ENCODE peak calls at places on chromosome 11, in six cellular contexts. C is tibial artery, W is HCT116, M is upper lobe of left lung, I is dorsolateral prefrontal cortex, Z is sigmoid colon. R is an unnamed sample.

GRCh38 chr11:17000987-17001386 is 13.2 kb downstream of the PLEKHA7 start:
- DNase-seq in C (no peak), M (no peak), W (no peak), I (no peak), Z (no peak), R (no peak)

GRCh38 chr11:66676931-66677598 is 622 bp downstream of the RBM4B start:
- DNase-seq in W (no peak), Z (peak; percentile 50), I (no peak), M (no peak), C (no peak), R (no peak)

GRCh38 chr11:130897262-130898182 is 18.8 kb downstream of the SNX19 start:
- DNase-seq in W (no peak), M (peak; percentile 87), Z (peak; percentile 96), I (no peak), C (peak; percentile 96), R (peak; percentile 73)

GRCh38 chr11:129910360-129910759 is 15.0 kb upstream of the NFRKB start:
- DNase-seq in W (no peak), Z (no peak), I (no peak), M (no peak), C (no peak), R (no peak)

GRCh38 chr11:119723243-119723951 is 5.6 kb downstream of the NECTIN1 start:
- DNase-seq in W (no peak), C (no peak), I (no peak), Z (no peak), M (no peak), R (no peak)

GRCh38 chr11:67282155-67282875 is 6.8 kb upstream of the ANKRD13D start:
- DNase-seq in Z (peak; percentile 65), M (peak; percentile 29), C (peak; percentile 64), I (no peak), W (no peak), R (peak; percentile 13)

GRCh38 chr11:75276696-75277095 is 36.1 kb downstream of the TPBGL start:
- DNase-seq in W (no peak), I (no peak), C (no peak), Z (peak; percentile 52), M (no peak), R (no peak)

GRCh38 chr11:812390-812789 is 2.6 kb downstream of the RPLP2 start:
- DNase-seq in M (peak; percentile 46), Z (no peak), I (no peak), C (no peak), W (no peak), R (no peak)

GRCh38 chr11:108863528-108863927 is 198.7 kb downstream of the DDX10 start:
- DNase-seq in W (no peak), M (no peak), I (no peak), Z (no peak), C (no peak), R (no peak)

GRCh38 chr11:119512373-119512772 is 89.4 kb upstream of the THY1 start:
- DNase-seq in M (no peak), W (no peak), Z (no peak), C (no peak), I (no peak), R (no peak)

GRCh38 chr11:126277780-126278179 is 5.1 kb upstream of the TIRAP start:
- DNase-seq in I (no peak), Z (no peak), M (no peak), W (no peak), C (no peak), R (no peak)

GRCh38 chr11:84543367-84544159 is 1083.6 kb downstream of the DLG2 start:
- DNase-seq in M (no peak), W (no peak), C (no peak), Z (no peak), I (no peak), R (no peak)

GRCh38 chr11:83809274-83809673 is 523.1 kb upstream of the CCDC90B start:
- DNase-seq in M (no peak), C (no peak), W (no peak), Z (no peak), I (no peak), R (no peak)

GRCh38 chr11:131042041-131042390 is 125.7 kb upstream of the SNX19 start:
- DNase-seq in M (no peak), W (no peak), Z (no peak), C (no peak), I (no peak), R (no peak)

GRCh38 chr11:65559951-65560537 is 1.9 kb upstream of the LTBP3 start:
- DNase-seq in M (no peak), Z (peak; percentile 69), C (peak; percentile 72), I (no peak), W (peak; percentile 89), R (peak; percentile 55)

GRCh38 chr11:130470832-130471706 is 22.6 kb downstream of the ADAMTS15 start:
- DNase-seq in Z (no peak), W (no peak), C (no peak), M (peak; percentile 40), I (no peak), R (no peak)

GRCh38 chr11:133291672-133292265 is 240.5 kb downstream of the OPCML start:
- DNase-seq in I (no peak), W (no peak), Z (peak; percentile 83), M (no peak), C (no peak), R (no peak)

GRCh38 chr11:29190313-29190712 is 826.5 kb downstream of the KCNA4 start:
- DNase-seq in M (no peak), C (no peak), W (no peak), Z (no peak), I (no peak), R (no peak)

GRCh38 chr11:46120711-46121327 is 435 bp downstream of the PHF21A start:
- DNase-seq in I (no peak), W (no peak), Z (peak; percentile 80), M (no peak), C (peak; percentile 72), R (peak; percentile 58)

GRCh38 chr11:35485656-35486318 is 39.6 kb downstream of the PAMR1 start:
- DNase-seq in M (peak; percentile 52), C (peak; percentile 77), W (peak; percentile 73), I (peak; percentile 68), Z (peak; percentile 79), R (peak; percentile 68)

GRCh38 chr11:128201006-128201405 is 386.4 kb downstream of the ETS1 start:
- DNase-seq in M (no peak), Z (no peak), I (no peak), C (no peak), W (no peak), R (no peak)

GRCh38 chr11:44146931-44147330 is 51.5 kb downstream of the EXT2 start:
- DNase-seq in C (no peak), W (no peak), Z (no peak), I (no peak), M (no peak), R (no peak)

GRCh38 chr11:64384981-64385952 is 26.3 kb downstream of the RPS6KA4 start:
- DNase-seq in Z (no peak), M (no peak), I (peak; percentile 75), C (no peak), W (no peak), R (no peak)

GRCh38 chr11:116605543-116605942 is 167.2 kb downstream of the BUD13 start:
- DNase-seq in Z (peak; percentile 20), C (no peak), W (peak; percentile 32), M (no peak), I (no peak), R (no peak)

GRCh38 chr11:78660451-78660850 is 85.8 kb upstream of the NARS2 start:
- DNase-seq in C (peak; percentile 16), Z (no peak), W (no peak), I (no peak), M (no peak), R (no peak)

GRCh38 chr11:101436511-101437142 is 147.2 kb downstream of the TRPC6 start:
- DNase-seq in C (no peak), W (peak; percentile 46), M (no peak), I (no peak), Z (no peak), R (peak; percentile 17)

GRCh38 chr11:12092714-12093113 is 17.7 kb upstream of the MICAL2 start:
- DNase-seq in Z (no peak), I (no peak), W (no peak), M (no peak), C (peak; percentile 64), R (no peak)

GRCh38 chr11:110463153-110463552 is 33.4 kb downstream of the FDX1 start:
- DNase-seq in W (no peak), I (no peak), Z (no peak), C (peak; percentile 71), M (peak; percentile 41), R (peak; percentile 14)

GRCh38 chr11:70717961-70718595 is 319.7 kb downstream of the CTTN start:
- DNase-seq in M (no peak), I (no peak), C (no peak), W (no peak), Z (no peak), R (no peak)

GRCh38 chr11:119892311-119892808 is 163.4 kb upstream of the NECTIN1 start:
- DNase-seq in Z (no peak), W (no peak), C (no peak), M (peak; percentile 56), I (no peak), R (peak; percentile 11)

GRCh38 chr11:106031210-106031845 is 9.3 kb upstream of the MSANTD4 start:
- DNase-seq in C (no peak), W (no peak), M (no peak), I (no peak), Z (no peak), R (no peak)

GRCh38 chr11:292211-293121 is 3.5 kb downstream of the PGGHG start:
- DNase-seq in M (peak; percentile 74), W (no peak), C (peak; percentile 63), Z (peak; percentile 60), I (peak; percentile 32), R (peak; percentile 10)

GRCh38 chr11:15575409-15575808 is 460.7 kb downstream of the INSC start:
- DNase-seq in Z (no peak), C (no peak), M (no peak), I (no peak), W (no peak), R (no peak)

GRCh38 chr11:113774174-113774503 is 647 bp upstream of the ZW10 start:
- DNase-seq in C (no peak), M (no peak), I (no peak), W (no peak), Z (no peak), R (no peak)
- TF ChIP-seq CTCF in C (no peak), M (no peak), I (no peak), W (no peak), Z (no peak), R (peak; percentile 14)

GRCh38 chr11:88410636-88411035 is 73.1 kb upstream of the CTSC start:
- DNase-seq in W (no peak), M (no peak), C (no peak), Z (no peak), I (no peak), R (no peak)
- H3K27ac ChIP-seq in W (no peak overlapping the region), M (no peak overlapping the region), C (no peak overlapping the region), Z (no peak overlapping the region), I (no peak overlapping the region), R (no peak overlapping the region)

DNA sequence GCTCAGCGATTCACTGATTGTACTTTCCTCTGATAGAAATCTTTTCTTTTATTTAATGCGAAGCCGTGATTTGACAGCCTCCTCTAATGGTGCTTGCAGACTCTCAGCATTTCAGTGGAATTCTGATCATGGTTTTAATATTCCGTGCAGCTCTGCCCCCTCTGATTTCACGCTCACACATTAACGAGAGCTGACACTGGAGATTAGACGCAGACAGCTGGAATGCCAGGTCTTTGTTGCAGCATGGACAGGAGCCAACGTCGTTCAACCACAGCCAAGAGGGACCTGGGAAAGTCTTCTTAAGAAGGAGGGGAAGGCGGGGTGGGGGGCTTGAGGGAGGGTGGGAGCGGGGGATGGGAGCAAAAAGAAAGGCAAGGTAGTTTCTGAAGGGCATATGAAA is 186.4 kb downstream of the BLID start:
- DNase-seq in W (no peak), M (no peak), C (no peak), I (no peak), Z (no peak), R (peak; percentile 35)
- H3K4me3 ChIP-seq in W (no peak overlapping the region), M (peak overlapping the region; percentile 29), C (peak overlapping the region; percentile 45), I (peak overlapping the region; percentile 57), Z (peak overlapping the region; percentile 38), R (peak overlapping the region; percentile 43)

GRCh38 chr11:81987829-81988472 is 745.7 kb downstream of the FAM181B start:
- DNase-seq in C (no peak), W (no peak), Z (no peak), M (no peak), I (no peak), R (no peak)
- TF ChIP-seq CTCF in C (no peak), W (no peak), Z (no peak), M (no peak), I (no peak), R (no peak)

R was measured in heart right ventricle.